ENCODE peak calls at places on chromosomes 5 and 9, in five cellular contexts. H is hepatocyte, U is PC-3, B is OCI-LY7, G is SK-N-SH. C is an unnamed sample.

GRCh38 chr9:86545085-86545484 is 190.9 kb upstream of the TUT7 start:
- DNase-seq in B (no peak), G (no peak), U (no peak), H (no peak), C (no peak)

GRCh38 chr5:107669543-107670027 is 1.2 kb downstream of the EFNA5 start:
- DNase-seq in G (peak; percentile 65), H (peak; percentile 55), U (peak; percentile 43), B (no peak), C (no peak)

GRCh38 chr9:130467371-130467770 is 22.6 kb downstream of the ASS1 start:
- DNase-seq in B (no peak), H (no peak), U (no peak), G (no peak), C (no peak)

GRCh38 chr9:114112778-114113585 is 13.9 kb upstream of the KIF12 start:
- DNase-seq in G (no peak), H (peak; percentile 78), B (no peak), U (peak; percentile 43), C (no peak)

GRCh38 chr5:42648910-42649309 is 107.7 kb upstream of the CCDC152 start:
- DNase-seq in B (no peak), H (no peak), G (no peak), U (no peak), C (no peak)

GRCh38 chr5:102583663-102584062 is 84.9 kb upstream of the SLCO6A1 start:
- DNase-seq in H (peak; percentile 21), B (peak; percentile 8), U (peak; percentile 74), G (peak; percentile 8), C (peak; percentile 46)

GRCh38 chr5:170250810-170251317 is 18.1 kb downstream of the C5orf58 start:
- DNase-seq in H (no peak), G (no peak), U (no peak), B (no peak), C (no peak)

GRCh38 chr5:65924366-65925093 is 1.8 kb upstream of the ERBIN start:
- DNase-seq in H (no peak), B (peak; percentile 61), G (peak; percentile 50), U (peak; percentile 1), C (no peak)

GRCh38 chr9:107465467-107466451 is 23.8 kb downstream of the KLF4 start:
- DNase-seq in H (peak; percentile 90), B (no peak), G (peak; percentile 84), U (peak; percentile 55), C (no peak)

GRCh38 chr9:129102791-129103594 is 7.6 kb downstream of the CRAT start:
- DNase-seq in U (no peak), G (peak; percentile 72), H (peak; percentile 64), B (peak; percentile 63), C (peak; percentile 82)

GRCh38 chr9:91078041-91078441 is 276.4 kb downstream of the SYK start:
- DNase-seq in H (no peak), B (no peak), U (no peak), G (no peak), C (no peak)

GRCh38 chr5:167579701-167580045 is 711.8 kb upstream of the WWC1 start:
- DNase-seq in G (no peak), U (no peak), B (no peak), H (no peak), C (no peak)

GRCh38 chr9:110752766-110753165 is 84.2 kb downstream of the MUSK start:
- DNase-seq in B (no peak), H (no peak), G (no peak), U (peak; percentile 98), C (no peak)

GRCh38 chr9:77534376-77535057 is 113.6 kb downstream of the GNA14 start:
- DNase-seq in G (no peak), H (no peak), U (no peak), B (no peak), C (no peak)

GRCh38 chr9:5909999-5910398 is 19.3 kb downstream of the MLANA start:
- DNase-seq in B (no peak), G (no peak), U (peak; percentile 54), H (no peak), C (no peak)

GRCh38 chr9:129237195-129237611 is 59.1 kb upstream of the IER5L start:
- DNase-seq in B (peak; percentile 41), G (no peak), H (peak; percentile 49), U (peak; percentile 54), C (no peak)

GRCh38 chr5:77590347-77590746 is 48.2 kb downstream of the OTP start:
- DNase-seq in G (no peak), B (no peak), U (no peak), H (no peak), C (peak; percentile 58)

GRCh38 chr5:43041669-43042175 is 1.6 kb upstream of the ANXA2R start:
- DNase-seq in U (peak; percentile 76), H (peak; percentile 73), B (peak; percentile 65), G (no peak), C (peak; percentile 82)

GRCh38 chr9:136974834-136975535 is 2.3 kb upstream of the PTGDS start:
- DNase-seq in G (no peak), U (peak; percentile 5), B (no peak), H (no peak), C (no peak)

GRCh38 chr5:45399041-45399440 is 297.1 kb downstream of the HCN1 start:
- DNase-seq in B (no peak), G (no peak), U (no peak), H (no peak), C (no peak)

GRCh38 chr5:99034336-99034735 is 105.5 kb upstream of the CHD1 start:
- DNase-seq in U (peak; percentile 54), B (no peak), H (peak; percentile 55), G (no peak), C (no peak)

GRCh38 chr5:173314166-173314952 is 13.9 kb downstream of the STC2 start:
- DNase-seq in G (no peak), B (no peak), U (no peak), H (no peak), C (no peak)

GRCh38 chr5:124995451-124995850 is 249.0 kb upstream of the ZNF608 start:
- DNase-seq in U (peak; percentile 64), G (no peak), H (no peak), B (no peak), C (no peak)

GRCh38 chr9:76023715-76024195 is 133.3 kb downstream of the PCSK5 start:
- DNase-seq in H (no peak), U (no peak), B (no peak), G (no peak), C (no peak)

GRCh38 chr9:82891321-82891720 is 171.6 kb downstream of the RASEF start:
- DNase-seq in U (no peak), G (no peak), B (no peak), H (no peak), C (no peak)

GRCh38 chr9:82890865-82891264 is 172.1 kb downstream of the RASEF start:
- DNase-seq in H (no peak), U (no peak), G (no peak), B (no peak), C (no peak)

GRCh38 chr9:82890401-82890800 is 172.5 kb downstream of the RASEF start:
- DNase-seq in G (no peak), U (no peak), B (no peak), H (no peak), C (no peak)

GRCh38 chr9:82894961-82895902 is 167.7 kb downstream of the RASEF start:
- DNase-seq in B (no peak), H (peak; percentile 26), U (no peak), G (peak; percentile 41), C (no peak)
- H3K9me2 ChIP-seq in B (no peaks in the 10 kb centered on the region), H (no peaks in the 10 kb centered on the region), U (no peaks in the 10 kb centered on the region), G (no peaks in the 10 kb centered on the region), C (no peaks in the 10 kb centered on the region)

DNA sequence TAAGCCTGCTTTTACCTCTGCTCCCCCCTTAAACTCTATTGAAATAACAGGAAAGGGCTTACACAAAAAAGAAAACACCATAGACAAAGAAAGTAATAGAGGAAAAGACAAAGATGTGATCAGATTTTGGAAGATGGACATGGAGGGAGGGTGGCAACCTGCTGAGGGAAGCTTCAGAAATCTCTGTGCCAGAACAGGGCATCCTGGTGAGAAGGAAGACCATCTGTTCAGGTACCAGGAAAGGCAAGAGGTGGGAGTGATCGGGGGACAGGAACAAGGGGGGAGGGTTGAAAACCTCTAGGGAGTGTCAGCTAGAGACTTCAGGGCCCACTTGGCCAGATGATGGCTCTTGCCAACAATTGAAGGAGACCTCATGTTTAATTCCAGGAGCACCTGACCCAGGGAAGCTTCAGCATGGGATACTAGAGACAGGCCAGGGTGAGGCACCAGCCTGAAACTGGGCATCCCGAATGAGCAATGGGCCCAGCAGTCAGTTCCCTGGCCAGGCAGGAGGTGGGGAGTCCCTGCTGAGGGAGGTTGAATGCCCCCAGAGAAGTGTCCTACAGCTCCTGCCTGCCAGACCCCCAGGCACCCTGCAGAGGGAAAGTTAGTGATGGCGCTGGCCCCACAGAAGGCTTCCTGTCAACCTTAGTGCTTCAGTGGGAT is 8.2 kb downstream of the SQSTM1 start:
- DNase-seq in B (no peak), G (no peak), H (no peak), U (no peak), C (no peak)
- H3K79me2 ChIP-seq in B (no peaks in the 10 kb centered on the region), G (peaks cover 63% of the 10 kb centered on the region), H (peaks cover 25% of the 10 kb centered on the region), U (peaks cover 29% of the 10 kb centered on the region), C (no peaks in the 10 kb centered on the region)

GRCh38 chr5:116914869-116915504 is 340.4 kb upstream of the SEMA6A start:
- DNase-seq in B (no peak), U (no peak), G (no peak), H (no peak), C (no peak)
- H3K9me2 ChIP-seq in B (no peaks in the 10 kb centered on the region), U (no peaks in the 10 kb centered on the region), G (no peaks in the 10 kb centered on the region), H (no peaks in the 10 kb centered on the region), C (no peaks in the 10 kb centered on the region)

DNA sequence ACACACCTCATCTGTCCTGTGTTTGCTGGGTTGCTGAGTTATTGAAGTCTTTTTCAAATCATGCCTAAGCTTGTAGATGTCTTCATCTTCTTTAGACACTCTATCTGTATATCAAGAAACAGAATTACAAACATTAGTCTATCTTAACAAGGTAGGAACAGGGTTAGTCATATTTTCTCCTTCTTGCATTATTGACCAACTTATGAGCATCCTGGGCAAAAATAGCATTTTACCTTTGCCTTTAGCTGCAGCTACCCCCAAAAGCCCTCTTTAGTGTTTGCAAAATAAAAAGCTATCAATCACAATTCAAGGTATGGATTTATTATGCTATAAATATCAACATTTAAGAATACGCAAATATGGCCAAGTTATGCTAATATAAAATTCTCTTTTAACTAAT is 3.4 kb downstream of the PLK2 start:
- DNase-seq in G (no peak), U (no peak), H (no peak), B (no peak), C (no peak)
- H3K79me2 ChIP-seq in G (peaks cover 62% of the 10 kb centered on the region), U (peaks cover 59% of the 10 kb centered on the region), H (peaks cover 60% of the 10 kb centered on the region), B (no peaks in the 10 kb centered on the region), C (no peaks in the 10 kb centered on the region)

DNA sequence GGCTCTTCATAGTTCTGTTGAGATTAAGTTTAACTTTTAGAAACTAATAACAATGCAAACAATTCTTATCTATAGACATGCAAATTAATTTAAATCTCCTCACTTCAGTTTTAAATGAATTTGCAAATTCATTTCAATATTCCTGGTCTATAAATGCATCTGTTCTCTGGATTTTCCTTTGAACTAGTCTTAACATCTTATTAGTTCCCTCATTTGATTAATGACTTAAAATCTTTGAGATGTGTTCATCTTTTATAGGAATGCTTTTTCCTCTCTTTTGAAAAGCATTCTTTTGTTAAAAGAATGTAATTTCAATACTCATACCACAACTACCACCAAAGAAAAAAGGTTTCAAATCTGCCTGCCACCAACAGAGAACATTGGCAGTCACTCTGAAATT is 169.4 kb downstream of the RASEF start:
- DNase-seq in H (no peak), B (no peak), U (no peak), G (no peak), C (no peak)
- H3K9me2 ChIP-seq in H (no peaks in the 10 kb centered on the region), B (no peaks in the 10 kb centered on the region), U (no peaks in the 10 kb centered on the region), G (no peaks in the 10 kb centered on the region), C (no peaks in the 10 kb centered on the region)

C was measured in Karpas-422.